ENCODE peak calls at places on chromosomes 7 and 10, in nine cellular contexts. Q is adrenal gland; R is lung; B is HCT116; X is epithelial cell of esophagus; O is NT2/D1; L is body of pancreas; T is CD8-positive, alpha-beta memory T cell; E is hepatocyte. U is an unnamed sample.

GRCh38 chr7:37346761-37347160 is 101.9 kb downstream of the ELMO1 start:
- DNase-seq in Q (no peak), R (no peak), B (no peak), X (no peak), O (no peak), L (no peak), T (no peak), E (no peak), U (no peak)

GRCh38 chr10:58175990-58176910 is 91.4 kb downstream of the IPMK start:
- DNase-seq in Q (no peak), R (no peak), B (no peak), X (peak; percentile 54), O (no peak), L (no peak), T (no peak), E (peak; percentile 50), U (peak; percentile 36)

GRCh38 chr7:16739863-16740622 is 13.5 kb upstream of the TSPAN13 start:
- DNase-seq in Q (peak; percentile 89), R (no peak), B (peak; percentile 24), X (peak; percentile 97), O (no peak), L (peak; percentile 38), T (no peak), E (peak; percentile 83), U (peak; percentile 98)

GRCh38 chr10:123559066-123559822 is 106.9 kb upstream of the GPR26 start:
- DNase-seq in Q (peak; percentile 75), R (peak; percentile 68), B (peak; percentile 60), X (peak; percentile 62), O (peak; percentile 60), L (peak; percentile 76), T (peak; percentile 52), E (peak; percentile 75), U (peak; percentile 55)

GRCh38 chr7:50068850-50069551 is 24.0 kb downstream of the ZPBP start:
- DNase-seq in Q (peak; percentile 50), R (no peak), B (peak; percentile 22), X (peak; percentile 73), O (no peak), L (peak; percentile 69), T (no peak), E (peak; percentile 58), U (peak; percentile 15)

GRCh38 chr7:153382591-153383225 is 623.2 kb downstream of the ACTR3B start:
- DNase-seq in Q (peak; percentile 1), R (no peak), B (no peak), X (no peak), O (no peak), L (no peak), T (no peak), E (no peak), U (no peak)

GRCh38 chr10:118809372-118809695 is 54.6 kb upstream of the CACUL1 start:
- DNase-seq in Q (no peak), R (no peak), B (no peak), X (no peak), O (no peak), L (no peak), T (no peak), E (no peak), U (no peak)

GRCh38 chr10:124174071-124174566 is 80.7 kb upstream of the CHST15 start:
- DNase-seq in Q (no peak), R (no peak), B (no peak), X (no peak), O (no peak), L (no peak), T (no peak), E (no peak), U (no peak)

GRCh38 chr10:43294241-43294658 is 27.4 kb upstream of the RASGEF1A start:
- DNase-seq in Q (no peak), R (no peak), B (no peak), X (no peak), O (no peak), L (no peak), T (peak; percentile 54), E (no peak), U (no peak)

GRCh38 chr7:136079934-136080333 is 102.8 kb upstream of the MTPN start:
- DNase-seq in Q (no peak), R (no peak), B (no peak), X (no peak), O (no peak), L (no peak), T (no peak), E (no peak), U (no peak)

GRCh38 chr7:24708244-24708643 is 49.0 kb downstream of the GSDME start:
- DNase-seq in Q (no peak), R (no peak), B (no peak), X (no peak), O (no peak), L (no peak), T (no peak), E (no peak), U (peak; percentile 56)

GRCh38 chr7:140251824-140252555 is 75.2 kb upstream of the KDM7A start:
- DNase-seq in Q (no peak), R (no peak), B (no peak), X (no peak), O (no peak), L (no peak), T (no peak), E (no peak), U (no peak)

GRCh38 chr7:157010588-157011332 is at the start of gene MNX1:
- DNase-seq in Q (peak; percentile 65), R (peak; percentile 74), B (peak; percentile 54), X (peak; percentile 89), O (peak; percentile 72), L (peak; percentile 96), T (peak; percentile 18), E (peak; percentile 84), U (no peak)

DNA sequence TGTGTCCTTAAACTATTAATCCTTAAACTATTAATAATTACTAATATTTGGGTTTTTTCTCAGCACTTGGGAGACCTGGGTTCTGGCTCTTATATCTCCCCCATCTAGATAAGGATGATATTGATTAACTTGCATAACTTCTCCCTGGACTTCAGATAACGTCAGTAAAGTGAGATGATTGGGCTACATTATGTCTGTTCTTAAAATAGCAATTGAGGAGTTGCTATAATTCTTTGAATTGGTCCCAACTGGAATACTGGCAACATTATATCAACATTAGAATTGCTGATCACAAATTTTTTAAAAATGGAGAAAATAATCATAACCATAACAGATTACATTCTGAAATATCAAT is 1.9 kb downstream of the APBB1IP start:
- DNase-seq in Q (no peak), R (no peak), B (no peak), X (no peak), O (no peak), L (no peak), T (no peak), E (no peak), U (no peak)
- H3K4me3 ChIP-seq in Q (peak overlapping the region; percentile 50), R (no peak overlapping the region), B (no peak overlapping the region), X (no peak overlapping the region), O (no peak overlapping the region), L (no peak overlapping the region), T (peak overlapping the region; percentile 84), E (no peak overlapping the region), U (no peak overlapping the region)

DNA sequence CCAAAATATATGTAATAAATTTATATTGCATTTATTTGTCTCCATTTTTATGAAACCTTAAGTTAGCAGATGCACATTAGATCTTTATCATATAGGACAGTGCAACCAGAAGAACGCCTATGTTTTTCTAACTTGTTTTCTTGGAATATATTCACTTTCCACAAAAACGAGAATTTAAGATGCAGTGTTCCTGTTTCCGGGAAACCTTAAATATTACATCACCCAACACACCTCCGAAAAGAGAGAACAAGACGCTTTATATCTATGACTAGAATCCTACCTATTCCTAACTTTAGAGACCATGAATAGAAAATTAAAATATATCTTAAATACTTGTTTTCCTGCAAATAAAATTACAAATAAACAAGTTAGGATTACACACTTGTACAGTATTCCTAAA is 1.9 kb downstream of the EZH2 start:
- DNase-seq in Q (no peak), R (no peak), B (no peak), X (no peak), O (no peak), L (no peak), T (no peak), E (no peak), U (no peak)
- H3K4me3 ChIP-seq in Q (no peak overlapping the region), R (no peak overlapping the region), B (peak overlapping the region; percentile 69), X (peak overlapping the region; percentile 78), O (no peak overlapping the region), L (no peak overlapping the region), T (peak overlapping the region; percentile 63), E (peak overlapping the region; percentile 99), U (peak overlapping the region; percentile 81)

DNA sequence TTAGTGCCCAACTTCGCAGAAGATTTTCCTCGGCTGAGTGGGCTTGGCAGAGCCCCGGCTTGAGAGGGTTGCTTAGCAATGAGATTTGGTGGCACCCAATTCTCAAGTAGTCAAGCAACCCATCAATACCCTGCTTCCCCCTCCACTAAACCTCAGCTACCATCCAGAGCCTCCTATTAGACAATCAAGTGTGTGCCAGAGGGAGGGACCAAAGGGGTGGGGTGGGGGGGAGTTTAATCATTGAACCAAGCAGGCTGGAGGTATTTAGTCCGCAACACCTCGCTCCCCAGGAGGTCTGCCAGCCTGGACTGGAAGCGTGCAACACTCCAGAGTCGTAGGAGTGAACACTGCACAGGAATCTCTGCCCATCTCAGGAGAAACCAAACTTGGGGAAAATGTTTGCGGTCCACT is at the start of gene HKDC1:
- DNase-seq in Q (no peak), R (no peak), B (no peak), X (no peak), O (no peak), L (peak; percentile 68), T (no peak), E (peak; percentile 61), U (no peak)
- H3K4me3 ChIP-seq in Q (no peak within 1 kb of the TSS), R (no peak within 1 kb of the TSS), B (no peak within 1 kb of the TSS), X (no peak within 1 kb of the TSS), O (no peak within 1 kb of the TSS), L (peak within 1 kb of the TSS; percentile 5), T (no peak within 1 kb of the TSS), E (peak within 1 kb of the TSS; percentile 3), U (no peak within 1 kb of the TSS)

GRCh38 chr10:94125856-94126255 is 132.1 kb downstream of the PLCE1 start:
- DNase-seq in Q (no peak), R (no peak), B (no peak), X (peak; percentile 54), O (no peak), L (no peak), T (no peak), E (no peak), U (peak; percentile 61)

GRCh38 chr10:94133239-94133638 is 139.5 kb downstream of the PLCE1 start:
- DNase-seq in Q (peak; percentile 84), R (no peak), B (no peak), X (peak; percentile 24), O (no peak), L (peak; percentile 47), T (no peak), E (no peak), U (no peak)

GRCh38 chr10:94131885-94132284 is 138.2 kb downstream of the PLCE1 start:
- DNase-seq in Q (no peak), R (no peak), B (no peak), X (peak; percentile 73), O (no peak), L (no peak), T (no peak), E (no peak), U (peak; percentile 73)

DNA sequence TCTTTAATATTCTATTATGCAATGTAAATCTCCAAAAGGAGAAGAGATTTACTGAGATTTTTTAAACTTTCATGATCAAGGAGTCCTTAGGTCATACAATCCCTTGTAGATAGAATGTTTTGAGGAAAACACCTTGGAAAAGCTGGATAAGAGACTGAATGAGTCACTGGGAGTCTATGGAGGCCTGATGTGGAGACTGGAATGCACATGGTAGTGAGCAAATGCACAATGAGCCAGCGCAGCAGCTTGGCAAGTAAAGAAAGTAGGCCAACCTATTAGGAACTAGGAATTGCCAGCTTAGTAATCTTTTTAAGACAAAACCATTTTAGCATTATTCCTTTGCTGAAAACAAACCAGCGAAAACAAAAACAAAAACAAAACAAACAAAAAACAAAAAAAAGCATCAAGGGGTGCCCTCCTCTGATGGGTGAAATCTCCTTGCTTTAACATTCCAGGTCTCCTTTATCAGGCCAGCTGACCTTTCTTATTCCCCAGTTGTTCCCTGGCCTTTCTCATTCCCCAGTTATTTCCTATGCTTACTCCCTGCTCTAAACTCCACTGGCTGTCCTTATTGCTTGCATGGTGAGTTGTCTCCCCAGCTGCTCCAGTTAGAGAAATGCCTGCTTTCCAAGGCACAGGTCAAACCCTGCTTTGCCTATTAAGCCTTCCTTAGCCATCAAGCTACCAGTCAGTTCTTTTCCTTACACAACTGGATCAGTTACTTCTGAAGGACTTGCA is 135.8 kb downstream of the PLCE1 start:
- DNase-seq in Q (peak; percentile 51), R (no peak), B (no peak), X (peak; percentile 75), O (no peak), L (no peak), T (no peak), E (peak; percentile 40), U (peak; percentile 87)
- H3K4me3 ChIP-seq in Q (no peak overlapping the region), R (no peak overlapping the region), B (no peak overlapping the region), X (no peak overlapping the region), O (no peak overlapping the region), L (no peak overlapping the region), T (no peak overlapping the region), E (no peak overlapping the region), U (no peak overlapping the region)